ENCODE peak calls at places on chromosomes 3 and 15, in six cellular contexts. D is hepatocyte, Z is GM13977, K is type B pancreatic cell, G is fibroblast of the aortic adventitia, Y is WTC11. S is an unnamed sample.
A peak's percentile ranks its signal among the peaks of the same experiment; 100 is the strongest.

GRCh38 chr3:42712344-42712648 is 9.7 kb upstream of the HHATL start:
- DNase-seq in Z (no peak), K (peak; percentile 44), G (no peak), Y (no peak), D (no peak), S (no peak)

GRCh38 chr3:127849368-127849767 is 27.1 kb upstream of the MGLL start:
- DNase-seq in Y (peak; percentile 17), Z (no peak), D (no peak), K (no peak), G (no peak), S (no peak)

GRCh38 chr15:99450896-99451358 is 114.9 kb upstream of the MEF2A start:
- DNase-seq in D (peak; percentile 42), Y (no peak), K (no peak), G (peak; percentile 27), Z (no peak), S (no peak)

GRCh38 chr3:169144691-169145090 is 518.8 kb downstream of the MECOM start:
- DNase-seq in Z (no peak), Y (no peak), D (no peak), G (peak; percentile 56), K (no peak), S (no peak)

GRCh38 chr3:48219543-48219942 is 3.8 kb upstream of the CAMP start:
- DNase-seq in D (no peak), Y (no peak), G (peak; percentile 30), K (no peak), Z (no peak), S (no peak)

GRCh38 chr3:71881041-71881440 is 96.1 kb upstream of the PROK2 start:
- DNase-seq in K (no peak), Y (no peak), Z (no peak), D (no peak), G (no peak), S (no peak)

GRCh38 chr3:63862804-63863149 is 828 bp downstream of the THOC7 start:
- DNase-seq in G (no peak), Z (peak; percentile 41), D (no peak), Y (no peak), K (no peak), S (no peak)

GRCh38 chr3:123002100-123002748 is 25.3 kb downstream of the SEMA5B start:
- DNase-seq in D (no peak), K (no peak), Z (no peak), Y (no peak), G (no peak), S (no peak)

GRCh38 chr3:168024537-168024941 is 71.2 kb downstream of the GOLIM4 start:
- DNase-seq in G (peak; percentile 88), K (no peak), D (no peak), Z (no peak), Y (no peak), S (no peak)

GRCh38 chr3:175200391-175200790 is 341.3 kb downstream of the NAALADL2 start:
- DNase-seq in D (no peak), Y (no peak), K (no peak), Z (no peak), G (no peak), S (no peak)

GRCh38 chr15:101406014-101406413 is 83.5 kb downstream of the PCSK6 start:
- DNase-seq in Z (no peak), D (no peak), Y (no peak), G (no peak), K (no peak), S (no peak)

GRCh38 chr3:68116580-68116979 is 462.2 kb upstream of the SUCLG2 start:
- DNase-seq in Z (no peak), K (no peak), Y (no peak), G (no peak), D (no peak), S (no peak)

GRCh38 chr3:111285691-111286090 is 214.1 kb downstream of the NECTIN3 start:
- DNase-seq in D (no peak), K (no peak), Z (no peak), G (no peak), Y (no peak), S (no peak)

GRCh38 chr3:38575279-38575843 is 74.1 kb downstream of the SCN5A start:
- DNase-seq in Z (no peak), Y (no peak), G (no peak), D (peak; percentile 1), K (peak; percentile 50), S (no peak)

GRCh38 chr15:85318732-85319076 is 61.7 kb upstream of the AKAP13 start:
- DNase-seq in Z (no peak), D (no peak), K (no peak), Y (no peak), G (no peak), S (no peak)

GRCh38 chr15:85314653-85315052 is 65.8 kb upstream of the AKAP13 start:
- DNase-seq in D (no peak), Y (no peak), G (no peak), Z (no peak), K (no peak), S (no peak)

GRCh38 chr15:85314139-85314538 is 66.3 kb upstream of the AKAP13 start:
- DNase-seq in Y (no peak), D (no peak), G (no peak), Z (no peak), K (no peak), S (no peak)

GRCh38 chr15:85316244-85316934 is 64.0 kb upstream of the AKAP13 start:
- DNase-seq in K (no peak), Y (no peak), G (no peak), D (peak; percentile 59), Z (no peak), S (no peak)

DNA sequence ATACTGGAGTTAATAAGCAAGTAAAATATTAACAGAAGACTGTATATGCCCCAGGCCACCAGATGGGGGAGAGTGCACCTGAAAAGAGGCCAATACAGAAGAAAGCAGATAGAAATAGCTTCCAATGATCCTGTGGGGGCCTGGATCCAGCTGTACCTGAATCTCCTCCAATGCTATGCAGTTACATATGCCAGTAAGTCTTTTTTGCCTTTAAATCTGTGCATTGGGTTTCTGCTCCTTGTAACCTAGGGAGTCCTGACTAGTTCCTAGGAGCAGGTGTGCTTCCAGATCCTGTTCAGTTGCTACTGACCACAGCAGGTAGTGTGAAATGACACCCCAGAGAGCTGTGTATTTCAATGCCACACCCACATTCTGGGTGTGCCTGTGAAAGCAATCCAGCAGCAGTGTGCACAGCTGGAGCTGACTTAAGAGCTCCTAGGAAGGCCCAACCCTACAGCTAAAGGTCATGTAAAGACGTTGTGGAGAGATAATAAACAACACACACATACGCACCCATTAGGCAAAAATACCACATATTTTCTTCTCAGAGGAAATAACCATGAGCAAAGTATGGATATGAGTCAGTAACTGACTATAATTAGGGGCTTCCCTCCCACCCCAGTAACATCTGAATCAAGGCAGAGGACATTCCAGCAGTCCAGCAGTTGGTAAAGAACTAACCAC is 62.2 kb upstream of the AKAP13 start:
- DNase-seq in D (peak; percentile 38), K (no peak), Y (no peak), Z (peak; percentile 61), G (peak; percentile 79), S (no peak)
- TF ChIP-seq CTCF in D (no peak), K (peak; percentile 21), Y (no peak), Z (no peak), G (peak; percentile 42), S (peak; percentile 6)

DNA sequence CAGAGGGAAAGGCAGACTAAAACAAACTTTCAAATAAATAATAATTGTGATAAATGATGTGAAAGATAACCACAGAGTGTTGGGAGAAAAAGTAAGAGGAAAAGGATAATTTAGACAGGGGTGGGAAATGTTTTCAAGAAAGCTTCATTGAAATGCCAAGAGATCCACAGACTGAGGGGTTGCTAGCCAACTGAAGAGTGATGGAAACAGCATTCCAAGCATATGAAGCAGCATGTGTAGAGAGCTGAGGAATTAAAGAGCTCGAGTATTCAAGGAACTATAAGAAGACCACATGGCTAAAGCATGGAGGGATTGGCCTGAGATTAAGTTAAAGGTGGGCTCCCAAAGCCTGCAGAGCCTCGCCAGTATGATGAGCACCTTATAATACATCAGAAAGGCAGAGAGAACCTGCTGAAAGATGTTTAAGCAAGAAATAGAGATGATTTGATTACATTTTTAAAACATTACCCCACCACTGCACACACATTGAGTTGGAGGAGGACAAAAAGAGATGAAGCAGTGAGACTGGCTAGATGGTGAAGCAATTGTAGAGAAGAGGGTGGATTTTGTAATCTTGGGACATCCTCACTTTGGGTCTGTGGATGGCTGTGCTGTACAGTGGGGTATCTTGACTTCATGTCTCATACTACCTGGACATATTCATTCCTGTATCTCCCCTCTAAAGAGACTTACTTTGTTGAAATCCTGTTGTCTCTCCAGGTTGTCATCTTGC is 100.8 kb downstream of the STAC start:
- DNase-seq in D (no peak), Y (no peak), Z (no peak), G (peak; percentile 82), K (no peak), S (no peak)
- TF ChIP-seq CTCF in D (no peak), Y (no peak), Z (no peak), G (no peak), K (no peak), S (no peak)

DNA sequence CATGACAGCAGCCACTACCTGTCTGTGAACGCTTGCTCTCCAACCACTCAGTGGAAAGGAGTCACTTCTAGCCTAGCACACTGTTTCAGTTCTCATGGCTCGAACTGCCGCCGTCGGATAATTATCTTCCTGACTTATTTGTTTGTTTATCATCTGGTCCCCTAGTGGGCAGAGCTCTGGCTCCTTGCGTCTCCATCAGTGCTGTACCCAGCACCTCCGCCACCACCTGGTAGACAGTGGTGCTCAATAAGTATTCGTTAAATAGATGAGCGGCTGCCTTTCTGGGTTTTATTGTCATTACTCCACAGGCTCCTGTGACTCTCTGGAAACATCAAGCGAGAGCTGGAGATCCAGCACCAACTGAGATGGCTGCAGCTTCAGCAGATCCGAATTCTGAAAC is 297.5 kb downstream of the NTRK3 start:
- DNase-seq in Z (no peak), D (peak; percentile 30), K (no peak), Y (no peak), G (no peak), S (no peak)
- TF ChIP-seq CTCF in Z (no peak), D (peak; percentile 21), K (peak; percentile 27), Y (no peak), G (no peak), S (peak; percentile 23)

DNA sequence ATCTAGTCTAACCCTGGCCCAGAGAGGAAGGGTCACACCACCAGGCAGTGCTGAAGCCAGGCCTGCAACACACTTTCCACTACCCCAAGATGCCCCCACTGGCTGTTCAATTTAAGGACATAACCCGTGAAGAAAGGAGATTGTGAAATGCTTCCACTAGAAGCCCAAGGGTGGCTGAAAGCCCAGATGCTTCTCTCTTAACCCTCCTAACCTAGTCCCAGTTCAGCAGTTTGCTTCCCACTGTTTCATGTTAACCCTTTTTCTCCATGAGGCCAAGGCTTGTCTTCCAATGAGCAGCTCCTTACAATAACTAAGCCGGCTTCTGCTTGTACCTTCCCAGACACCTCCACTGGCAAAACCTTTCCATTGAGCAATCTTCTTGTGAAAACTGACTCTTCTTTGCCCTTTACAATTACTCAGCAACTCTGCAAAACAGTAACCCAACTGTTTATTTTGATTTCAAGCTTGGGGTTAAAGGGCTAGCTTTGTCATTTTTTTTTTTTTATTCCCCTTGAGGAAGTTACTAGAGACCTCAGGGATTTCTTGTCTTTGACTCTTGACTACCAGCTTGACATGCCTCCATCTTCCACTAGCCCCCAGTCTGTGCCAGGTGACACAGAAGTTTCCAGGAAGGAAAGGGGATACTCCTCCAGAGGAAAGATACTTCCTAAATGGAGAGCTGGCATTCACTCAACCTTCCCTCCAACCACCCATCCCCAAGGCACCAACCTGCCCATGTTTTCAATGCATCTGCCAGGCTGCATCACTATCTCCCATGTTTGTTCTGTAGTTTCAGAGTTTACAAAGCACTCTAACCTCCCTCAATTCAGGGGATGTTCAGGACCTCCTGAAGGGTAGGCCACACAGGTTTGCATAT is 198.6 kb upstream of the LPP start:
- DNase-seq in K (no peak), Z (no peak), G (peak; percentile 88), Y (no peak), D (peak; percentile 46), S (no peak)
- TF ChIP-seq CTCF in K (no peak), Z (no peak), G (no peak), Y (no peak), D (no peak), S (no peak)

S was measured in progenitor cell of endocrine pancreas.